ENCODE peak calls at places on chromosome 5, in nine cellular contexts. One of them, this sample, is unnamed.
A peak's percentile ranks its signal among the peaks of the same experiment; 100 is the strongest.

GRCh38 chr5:71938886-71939285 is 168.4 kb upstream of the MAP1B start:
- DNase-seq in endodermal cell: peak; percentile 87
- DNase-seq in WTC11: peak; percentile 28
- DNase-seq in neural crest cell: no peak
- DNase-seq in OCI-LY7: no peak
- DNase-seq in IMR-90: no peak
- DNase-seq in H9: peak; percentile 68
- DNase-seq in PC-9: peak; percentile 88
- DNase-seq in fibroblast of lung: no peak
- DNase-seq in this sample: no peak

GRCh38 chr5:10018670-10019069 is 231.0 kb downstream of the ATPSCKMT start:
- DNase-seq in endodermal cell: no peak
- DNase-seq in WTC11: no peak
- DNase-seq in neural crest cell: no peak
- DNase-seq in OCI-LY7: no peak
- DNase-seq in IMR-90: peak; percentile 96
- DNase-seq in H9: no peak
- DNase-seq in PC-9: no peak
- DNase-seq in fibroblast of lung: peak; percentile 96
- DNase-seq in this sample: no peak

GRCh38 chr5:121885630-121886029 is 33.9 kb downstream of the FTMT start:
- DNase-seq in endodermal cell: no peak
- DNase-seq in WTC11: no peak
- DNase-seq in neural crest cell: no peak
- DNase-seq in OCI-LY7: no peak
- DNase-seq in IMR-90: no peak
- DNase-seq in H9: no peak
- DNase-seq in PC-9: no peak
- DNase-seq in fibroblast of lung: no peak
- DNase-seq in this sample: no peak

GRCh38 chr5:178296066-178296465 is 63.5 kb upstream of the PHYKPL start:
- DNase-seq in endodermal cell: peak; percentile 33
- DNase-seq in WTC11: no peak
- DNase-seq in neural crest cell: no peak
- DNase-seq in OCI-LY7: no peak
- DNase-seq in IMR-90: no peak
- DNase-seq in H9: no peak
- DNase-seq in PC-9: no peak
- DNase-seq in fibroblast of lung: no peak
- DNase-seq in this sample: no peak

GRCh38 chr5:142446131-142446959 is 121.5 kb upstream of the SPRY4 start:
- DNase-seq in endodermal cell: no peak
- DNase-seq in WTC11: no peak
- DNase-seq in neural crest cell: no peak
- DNase-seq in OCI-LY7: no peak
- DNase-seq in IMR-90: peak; percentile 84
- DNase-seq in H9: no peak
- DNase-seq in PC-9: peak; percentile 32
- DNase-seq in fibroblast of lung: peak; percentile 84
- DNase-seq in this sample: no peak

GRCh38 chr5:132481243-132482211 is 9.0 kb downstream of the IRF1 start:
- DNase-seq in endodermal cell: peak; percentile 41
- DNase-seq in WTC11: no peak
- DNase-seq in neural crest cell: no peak
- DNase-seq in OCI-LY7: no peak
- DNase-seq in IMR-90: no peak
- DNase-seq in H9: no peak
- DNase-seq in PC-9: no peak
- DNase-seq in fibroblast of lung: no peak
- DNase-seq in this sample: peak; percentile 40

GRCh38 chr5:91245871-91246270 is 137.2 kb downstream of the ARRDC3 start:
- DNase-seq in endodermal cell: no peak
- DNase-seq in WTC11: no peak
- DNase-seq in neural crest cell: no peak
- DNase-seq in OCI-LY7: no peak
- DNase-seq in IMR-90: peak; percentile 17
- DNase-seq in H9: no peak
- DNase-seq in PC-9: no peak
- DNase-seq in fibroblast of lung: no peak
- DNase-seq in this sample: no peak

GRCh38 chr5:178280631-178281030 is 48.0 kb upstream of the PHYKPL start:
- DNase-seq in endodermal cell: no peak
- DNase-seq in WTC11: no peak
- DNase-seq in neural crest cell: no peak
- DNase-seq in OCI-LY7: no peak
- DNase-seq in IMR-90: no peak
- DNase-seq in H9: no peak
- DNase-seq in PC-9: no peak
- DNase-seq in fibroblast of lung: no peak
- DNase-seq in this sample: no peak

GRCh38 chr5:41763537-41763936 is 106.7 kb downstream of the OXCT1 start:
- DNase-seq in endodermal cell: no peak
- DNase-seq in WTC11: no peak
- DNase-seq in neural crest cell: no peak
- DNase-seq in OCI-LY7: no peak
- DNase-seq in IMR-90: no peak
- DNase-seq in H9: no peak
- DNase-seq in PC-9: no peak
- DNase-seq in fibroblast of lung: peak; percentile 31
- DNase-seq in this sample: no peak

GRCh38 chr5:55438931-55439477 is 95.8 kb downstream of the PLPP1 start:
- DNase-seq in endodermal cell: no peak
- DNase-seq in WTC11: no peak
- DNase-seq in neural crest cell: no peak
- DNase-seq in OCI-LY7: no peak
- DNase-seq in IMR-90: peak; percentile 82
- DNase-seq in H9: no peak
- DNase-seq in PC-9: no peak
- DNase-seq in fibroblast of lung: peak; percentile 84
- DNase-seq in this sample: no peak

GRCh38 chr5:38099205-38100144 is 158.9 kb upstream of the EGFLAM start:
- DNase-seq in endodermal cell: no peak
- DNase-seq in WTC11: no peak
- DNase-seq in neural crest cell: no peak
- DNase-seq in OCI-LY7: no peak
- DNase-seq in IMR-90: no peak
- DNase-seq in H9: no peak
- DNase-seq in PC-9: no peak
- DNase-seq in fibroblast of lung: no peak
- DNase-seq in this sample: no peak

GRCh38 chr5:60334281-60334713 is 365.7 kb downstream of the DEPDC1B start:
- DNase-seq in endodermal cell: no peak
- DNase-seq in WTC11: no peak
- DNase-seq in neural crest cell: no peak
- DNase-seq in OCI-LY7: no peak
- DNase-seq in IMR-90: peak; percentile 65
- DNase-seq in H9: no peak
- DNase-seq in PC-9: no peak
- DNase-seq in fibroblast of lung: peak; percentile 85
- DNase-seq in this sample: no peak

DNA sequence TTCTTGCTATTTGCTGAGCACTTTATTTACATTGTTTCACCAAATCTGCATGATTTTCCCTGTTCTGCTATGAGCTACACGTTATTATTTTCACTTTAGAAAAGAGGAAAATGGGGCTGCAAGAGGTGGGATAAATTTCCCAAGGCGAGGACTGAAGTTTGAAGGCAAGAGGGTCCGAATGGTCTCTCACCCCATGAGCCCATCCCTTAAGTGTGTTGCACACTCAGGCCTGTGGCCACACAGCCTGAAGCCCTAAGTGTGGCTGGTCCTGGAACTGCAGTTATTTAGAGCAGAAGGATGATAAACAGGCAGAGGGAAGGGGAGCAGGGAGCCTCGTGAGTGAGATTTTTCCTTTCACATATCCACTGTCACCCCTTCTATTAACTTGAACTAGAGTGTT is 7.8 kb downstream of the PDE8B start:
- DNase-seq in endodermal cell: no peak
- DNase-seq in WTC11: peak; percentile 20
- DNase-seq in neural crest cell: no peak
- DNase-seq in OCI-LY7: peak; percentile 3
- DNase-seq in IMR-90: no peak
- DNase-seq in H9: no peak
- DNase-seq in PC-9: no peak
- DNase-seq in fibroblast of lung: no peak
- DNase-seq in this sample: no peak
- TF ChIP-seq CTCF in endodermal cell: peak; percentile 64
- TF ChIP-seq CTCF in WTC11: no peak
- TF ChIP-seq CTCF in neural crest cell: peak; percentile 49
- TF ChIP-seq CTCF in OCI-LY7: peak; percentile 32
- TF ChIP-seq CTCF in IMR-90: no peak
- TF ChIP-seq CTCF in H9: peak; percentile 46
- TF ChIP-seq CTCF in PC-9: no peak
- TF ChIP-seq CTCF in fibroblast of lung: no peak
- TF ChIP-seq CTCF in this sample: no peak

GRCh38 chr5:119945696-119946095 is 316.3 kb downstream of the FAM170A start:
- DNase-seq in endodermal cell: no peak
- DNase-seq in WTC11: no peak
- DNase-seq in neural crest cell: no peak
- DNase-seq in OCI-LY7: no peak
- DNase-seq in IMR-90: no peak
- DNase-seq in H9: no peak
- DNase-seq in PC-9: no peak
- DNase-seq in fibroblast of lung: no peak
- DNase-seq in this sample: no peak

DNA sequence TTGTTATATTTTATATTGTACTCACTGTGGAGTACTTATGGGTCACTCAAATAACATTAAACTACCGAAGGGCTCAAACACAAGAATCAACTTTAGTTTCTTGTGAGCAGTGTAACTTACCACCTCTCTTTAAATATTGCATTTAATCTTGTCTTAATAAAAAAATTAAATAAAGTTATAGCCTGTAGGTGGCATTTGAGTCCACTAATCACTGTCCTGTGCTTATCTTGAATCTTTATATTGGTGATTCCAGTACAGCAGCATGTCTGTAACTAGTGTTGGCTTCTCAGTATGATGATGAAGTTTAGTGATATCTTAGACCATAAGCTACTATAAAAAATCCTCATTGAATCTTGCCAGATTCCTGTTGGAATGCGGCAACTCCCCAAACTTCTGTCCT is 313.8 kb downstream of the FAM170A start:
- DNase-seq in endodermal cell: no peak
- DNase-seq in WTC11: no peak
- DNase-seq in neural crest cell: no peak
- DNase-seq in OCI-LY7: no peak
- DNase-seq in IMR-90: peak; percentile 28
- DNase-seq in H9: no peak
- DNase-seq in PC-9: no peak
- DNase-seq in fibroblast of lung: peak; percentile 15
- DNase-seq in this sample: no peak
- TF ChIP-seq CTCF in endodermal cell: no peak
- TF ChIP-seq CTCF in WTC11: no peak
- TF ChIP-seq CTCF in neural crest cell: no peak
- TF ChIP-seq CTCF in OCI-LY7: peak; percentile 37
- TF ChIP-seq CTCF in IMR-90: peak; percentile 50
- TF ChIP-seq CTCF in H9: no peak
- TF ChIP-seq CTCF in PC-9: peak; percentile 62
- TF ChIP-seq CTCF in fibroblast of lung: no peak
- TF ChIP-seq CTCF in this sample: no peak

DNA sequence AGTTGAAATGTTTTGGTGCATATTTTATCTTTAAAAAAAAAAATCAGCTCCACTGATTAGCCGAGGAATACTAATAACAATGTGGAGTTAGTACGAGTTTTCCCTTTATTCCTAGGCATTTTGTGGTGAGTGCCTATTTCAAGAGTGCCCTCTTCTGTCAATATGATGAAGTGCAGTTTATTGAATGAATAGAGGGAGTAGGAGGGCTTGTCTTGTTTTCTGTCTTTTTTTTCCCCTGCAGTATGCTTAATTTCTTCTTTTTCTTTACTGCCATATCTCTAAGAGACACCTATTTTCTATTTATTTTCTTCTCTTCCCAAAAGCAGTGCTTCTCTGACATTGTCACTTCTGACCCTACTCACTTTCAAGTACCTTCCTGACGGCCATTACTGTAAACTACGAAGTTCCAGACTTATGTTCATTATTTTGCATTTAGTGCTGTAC is 169.6 kb upstream of the PITX1 start:
- DNase-seq in endodermal cell: no peak
- DNase-seq in WTC11: no peak
- DNase-seq in neural crest cell: no peak
- DNase-seq in OCI-LY7: peak; percentile 41
- DNase-seq in IMR-90: no peak
- DNase-seq in H9: no peak
- DNase-seq in PC-9: no peak
- DNase-seq in fibroblast of lung: no peak
- DNase-seq in this sample: no peak
- TF ChIP-seq CTCF in endodermal cell: peak; percentile 70
- TF ChIP-seq CTCF in WTC11: peak; percentile 15
- TF ChIP-seq CTCF in neural crest cell: peak; percentile 48
- TF ChIP-seq CTCF in OCI-LY7: peak; percentile 91
- TF ChIP-seq CTCF in IMR-90: peak; percentile 36
- TF ChIP-seq CTCF in H9: peak; percentile 65
- TF ChIP-seq CTCF in PC-9: peak; percentile 66
- TF ChIP-seq CTCF in fibroblast of lung: peak; percentile 5
- TF ChIP-seq CTCF in this sample: no peak

GRCh38 chr5:169151051-169151805 is 149.7 kb downstream of the SLIT3 start:
- DNase-seq in endodermal cell: peak; percentile 76
- DNase-seq in WTC11: no peak
- DNase-seq in neural crest cell: no peak
- DNase-seq in OCI-LY7: no peak
- DNase-seq in IMR-90: no peak
- DNase-seq in H9: no peak
- DNase-seq in PC-9: no peak
- DNase-seq in fibroblast of lung: no peak
- DNase-seq in this sample: no peak

GRCh38 chr5:169147542-169147941 is 153.4 kb downstream of the SLIT3 start:
- DNase-seq in endodermal cell: no peak
- DNase-seq in WTC11: no peak
- DNase-seq in neural crest cell: no peak
- DNase-seq in OCI-LY7: no peak
- DNase-seq in IMR-90: no peak
- DNase-seq in H9: no peak
- DNase-seq in PC-9: no peak
- DNase-seq in fibroblast of lung: no peak
- DNase-seq in this sample: no peak

GRCh38 chr5:169148066-169148740 is 152.7 kb downstream of the SLIT3 start:
- DNase-seq in endodermal cell: no peak
- DNase-seq in WTC11: no peak
- DNase-seq in neural crest cell: no peak
- DNase-seq in OCI-LY7: no peak
- DNase-seq in IMR-90: no peak
- DNase-seq in H9: no peak
- DNase-seq in PC-9: no peak
- DNase-seq in fibroblast of lung: no peak
- DNase-seq in this sample: no peak

GRCh38 chr5:169150108-169150507 is 150.8 kb downstream of the SLIT3 start:
- DNase-seq in endodermal cell: no peak
- DNase-seq in WTC11: no peak
- DNase-seq in neural crest cell: no peak
- DNase-seq in OCI-LY7: no peak
- DNase-seq in IMR-90: no peak
- DNase-seq in H9: no peak
- DNase-seq in PC-9: no peak
- DNase-seq in fibroblast of lung: no peak
- DNase-seq in this sample: no peak

DNA sequence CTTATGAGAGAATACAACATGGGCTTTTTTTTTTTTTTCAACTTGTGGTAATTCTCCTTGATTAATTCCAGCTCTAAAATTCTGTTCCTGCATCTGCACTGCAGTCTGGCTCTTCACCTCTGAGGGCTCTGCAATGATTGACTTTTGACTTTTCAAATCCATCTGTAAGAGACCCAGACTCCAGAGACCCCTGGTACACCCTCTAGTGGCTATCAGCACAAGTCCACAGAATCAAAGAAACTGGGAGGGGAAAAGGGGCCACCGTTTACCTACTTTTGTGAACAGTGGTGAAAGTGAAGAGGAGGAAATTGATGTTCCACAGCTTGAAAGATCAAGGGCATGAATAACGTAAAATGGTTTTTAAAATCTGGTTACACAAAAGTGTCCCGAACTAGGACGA is 151.6 kb downstream of the SLIT3 start:
- DNase-seq in endodermal cell: peak; percentile 64
- DNase-seq in WTC11: no peak
- DNase-seq in neural crest cell: peak; percentile 4
- DNase-seq in OCI-LY7: no peak
- DNase-seq in IMR-90: no peak
- DNase-seq in H9: peak; percentile 38
- DNase-seq in PC-9: no peak
- DNase-seq in fibroblast of lung: no peak
- DNase-seq in this sample: no peak
- TF ChIP-seq CTCF in endodermal cell: peak; percentile 82
- TF ChIP-seq CTCF in WTC11: peak; percentile 24
- TF ChIP-seq CTCF in neural crest cell: peak; percentile 49
- TF ChIP-seq CTCF in OCI-LY7: peak; percentile 51
- TF ChIP-seq CTCF in IMR-90: no peak
- TF ChIP-seq CTCF in H9: peak; percentile 71
- TF ChIP-seq CTCF in PC-9: no peak
- TF ChIP-seq CTCF in fibroblast of lung: no peak
- TF ChIP-seq CTCF in this sample: no peak